ENCODE peak calls at places on chromosomes 5 and 9, in five cellular contexts. J, F, O, U and D are unnamed samples.

GRCh38 chr9:120152295-120152694 is 427.7 kb downstream of the CDK5RAP2 start:
- DNase-seq in J (peak), F (peak), O (no peak), U (no peak), D (peak)

GRCh38 chr9:99103909-99104458 is 929 bp upstream of the TGFBR1 start:
- DNase-seq in J (no peak), F (peak), O (no peak), U (peak), D (no peak)

GRCh38 chr5:159133041-159133741 is 33.5 kb upstream of the EBF1 start:
- DNase-seq in J (no peak), F (no peak), O (peak), U (peak), D (peak)

GRCh38 chr9:27471789-27472585 is 52.1 kb upstream of the IFNK start:
- DNase-seq in J (no peak), F (no peak), O (no peak), U (no peak), D (no peak)

GRCh38 chr5:1015545-1015944 is 6.9 kb downstream of the NKD2 start:
- DNase-seq in J (no peak), F (no peak), O (no peak), U (no peak), D (no peak)

GRCh38 chr5:139982157-139982974 is 60.7 kb downstream of the NRG2 start:
- DNase-seq in J (no peak), F (no peak), O (no peak), U (peak), D (peak)

GRCh38 chr9:131393622-131394463 is at the start of gene PRRC2B:
- DNase-seq in J (peak), F (peak), O (peak), U (peak), D (peak)

GRCh38 chr9:90546200-90546599 is 96.4 kb downstream of the DIRAS2 start:
- DNase-seq in J (no peak), F (no peak), O (peak), U (peak), D (peak)

GRCh38 chr9:88476491-88477271 is 58.3 kb upstream of the NXNL2 start:
- DNase-seq in J (no peak), F (no peak), O (no peak), U (peak), D (no peak)

GRCh38 chr9:96317335-96317980 is 15.5 kb upstream of the HSD17B3 start:
- DNase-seq in J (peak), F (peak), O (peak), U (peak), D (peak)

GRCh38 chr5:83474170-83474796 is 2.7 kb downstream of the VCAN start:
- DNase-seq in J (peak), F (peak), O (peak), U (peak), D (peak)

GRCh38 chr5:171420429-171421231 is 1.2 kb downstream of the FGF18 start:
- DNase-seq in J (peak), F (no peak), O (no peak), U (peak), D (no peak)

GRCh38 chr9:19460258-19460657 is 51.4 kb downstream of the ACER2 start:
- DNase-seq in J (no peak), F (no peak), O (no peak), U (no peak), D (no peak)

GRCh38 chr9:79013715-79014610 is 557.8 kb upstream of the TLE4 start:
- DNase-seq in J (no peak), F (no peak), O (peak), U (peak), D (no peak)

GRCh38 chr5:132425975-132426524 is 56.5 kb downstream of the SLC22A5 start:
- DNase-seq in J (no peak), F (peak), O (no peak), U (no peak), D (no peak)

GRCh38 chr5:61301820-61302563 is 30.1 kb upstream of the ZSWIM6 start:
- DNase-seq in J (no peak), F (no peak), O (peak), U (peak), D (no peak)

GRCh38 chr5:36885149-36885548 is 8.6 kb downstream of the NIPBL start:
- DNase-seq in J (no peak), F (no peak), O (no peak), U (no peak), D (no peak)

GRCh38 chr9:134301387-134302129 is 24.7 kb upstream of the RXRA start:
- DNase-seq in J (no peak), F (no peak), O (no peak), U (no peak), D (no peak)

GRCh38 chr9:100011062-100011681 is 87.6 kb downstream of the ERP44 start:
- DNase-seq in J (no peak), F (no peak), O (peak), U (peak), D (peak)

GRCh38 chr5:90398726-90399125 is 10.8 kb downstream of the CETN3 start:
- DNase-seq in J (no peak), F (no peak), O (no peak), U (no peak), D (no peak)

GRCh38 chr9:105053209-105053652 is 125.3 kb upstream of the ABCA1 start:
- DNase-seq in J (no peak), F (no peak), O (peak), U (peak), D (no peak)

GRCh38 chr5:120599576-120599975 is 135.5 kb downstream of the PRR16 start:
- DNase-seq in J (no peak), F (no peak), O (no peak), U (peak), D (no peak)

GRCh38 chr5:145117285-145117684 is 717.9 kb downstream of the PRELID2 start:
- DNase-seq in J (no peak), F (no peak), O (no peak), U (no peak), D (no peak)

GRCh38 chr9:116860509-116861120 is 173.5 kb downstream of the TRIM32 start:
- DNase-seq in J (peak), F (peak), O (peak), U (peak), D (peak)

GRCh38 chr9:78714591-78714990 is 417.7 kb downstream of the PSAT1 start:
- DNase-seq in J (no peak), F (no peak), O (no peak), U (peak), D (no peak)

GRCh38 chr9:111052831-111053230 is 14.6 kb upstream of the LPAR1 start:
- DNase-seq in J (no peak), F (no peak), O (peak), U (peak), D (no peak)

GRCh38 chr9:111056554-111056953 is 18.3 kb upstream of the LPAR1 start:
- DNase-seq in J (no peak), F (no peak), O (no peak), U (no peak), D (no peak)

GRCh38 chr9:111050819-111051218 is 12.5 kb upstream of the LPAR1 start:
- DNase-seq in J (no peak), F (no peak), O (no peak), U (no peak), D (no peak)
- H4K8ac ChIP-seq in J (no peak), F (no peak), O (no peak), U (no peak), D (no peak)

GRCh38 chr5:174182111-174182510 is 136.6 kb downstream of the NSG2 start:
- DNase-seq in J (no peak), F (no peak), O (no peak), U (no peak), D (no peak)

GRCh38 chr5:174180639-174181038 is 135.1 kb downstream of the NSG2 start:
- DNase-seq in J (peak), F (no peak), O (no peak), U (no peak), D (no peak)

GRCh38 chr5:174185506-174185905 is 140.0 kb downstream of the NSG2 start:
- DNase-seq in J (peak), F (no peak), O (no peak), U (no peak), D (no peak)

GRCh38 chr5:174186096-174186495 is 140.6 kb downstream of the NSG2 start:
- DNase-seq in J (peak), F (no peak), O (no peak), U (no peak), D (no peak)

DNA sequence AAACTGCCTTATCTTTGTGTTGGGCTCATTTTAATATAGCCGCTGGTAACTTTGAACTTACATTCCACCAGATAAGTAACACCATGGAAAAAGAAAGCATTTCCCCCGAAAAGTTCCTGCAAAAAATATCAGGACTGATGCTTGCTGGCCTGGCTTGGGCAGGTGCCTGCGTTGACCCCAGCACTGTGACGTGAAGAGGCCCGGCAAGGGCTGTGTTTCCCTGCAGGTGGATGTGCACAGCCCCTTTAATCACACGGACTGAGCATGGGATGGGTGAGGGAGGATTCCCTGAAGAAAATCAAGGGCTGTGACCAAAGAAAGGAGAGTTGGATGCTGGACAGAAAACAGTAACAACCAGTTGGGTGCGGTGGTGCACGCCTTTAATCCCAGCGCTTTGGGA is 138.2 kb downstream of the NSG2 start:
- DNase-seq in J (peak), F (no peak), O (no peak), U (no peak), D (no peak)
- H2BK12ac ChIP-seq in J (no peak), F (no peak), O (no peak), U (no peak), D (no peak)

GRCh38 chr5:56607074-56607473 is 208.3 kb upstream of the MAP3K1 start:
- DNase-seq in J (no peak), F (no peak), O (peak), U (no peak), D (no peak)
- H3K4ac ChIP-seq in J (no peak), F (no peak), O (no peak), U (no peak), D (no peak)

GRCh38 chr5:172956936-172957335 is 2.3 kb upstream of the RPL26L1 start:
- DNase-seq in J (no peak), F (no peak), O (no peak), U (no peak), D (no peak)
- H4K8ac ChIP-seq in J (no peak), F (no peak), O (no peak), U (no peak), D (no peak)

GRCh38 chr5:168159425-168159824 is 132.0 kb upstream of the WWC1 start:
- DNase-seq in J (peak), F (no peak), O (no peak), U (no peak), D (no peak)
- H2BK12ac ChIP-seq in J (no peak), F (no peak), O (no peak), U (no peak), D (no peak)

GRCh38 chr9:129776566-129776937 is 23.7 kb upstream of the PTGES start:
- DNase-seq in J (no peak), F (no peak), O (no peak), U (no peak), D (no peak)
- H3K4ac ChIP-seq in J (no peak), F (no peak), O (no peak), U (peak), D (no peak)

GRCh38 chr5:53350408-53350807 is 130.0 kb upstream of the FST start:
- DNase-seq in J (no peak), F (no peak), O (no peak), U (no peak), D (no peak)

GRCh38 chr5:53355930-53356329 is 124.5 kb upstream of the FST start:
- DNase-seq in J (no peak), F (no peak), O (no peak), U (no peak), D (no peak)

GRCh38 chr5:53355316-53355715 is 125.1 kb upstream of the FST start:
- DNase-seq in J (no peak), F (no peak), O (no peak), U (no peak), D (no peak)

GRCh38 chr5:53350991-53351770 is 129.2 kb upstream of the FST start:
- DNase-seq in J (no peak), F (no peak), O (no peak), U (peak), D (no peak)
- H4K8ac ChIP-seq in J (no peak), F (no peak), O (no peak), U (peak), D (no peak)

DNA sequence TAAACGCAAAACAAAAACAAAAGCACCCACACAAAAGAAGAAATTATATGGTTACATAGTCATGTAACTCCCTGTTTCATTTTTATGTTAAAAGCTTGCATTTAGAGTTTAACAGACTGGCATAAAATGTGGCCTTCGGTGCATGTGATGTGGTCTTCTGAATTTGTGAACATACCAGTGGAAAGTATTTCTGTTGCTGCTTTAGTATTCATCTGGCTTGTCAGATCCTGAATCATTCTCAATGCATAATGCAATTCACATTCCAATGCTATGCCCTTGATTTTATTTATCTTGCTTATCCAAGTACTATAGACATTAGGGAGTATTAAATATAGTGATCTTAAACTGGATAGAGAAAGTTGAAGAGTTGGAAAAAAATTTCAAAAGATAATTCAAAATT is 740.2 kb upstream of the ZNF608 start:
- DNase-seq in J (no peak), F (no peak), O (no peak), U (peak), D (no peak)
- H2BK12ac ChIP-seq in J (no peak), F (no peak), O (no peak), U (no peak), D (no peak)